ENCODE peak calls at places on chromosomes 12 and 14, in seven cellular contexts. M, J, O, L, H, R and G are unnamed samples. For H3K4me1, the result is how much of the 10 kb centered on the place peaks cover.

GRCh38 chr12:116759783-116760581 is 21.9 kb downstream of the RNFT2 start:
- DNase-seq in M (no peak), J (no peak), O (no peak), L (no peak), H (no peak), R (no peak), G (no peak)

GRCh38 chr14:28102814-28103213 is 663.8 kb upstream of the FOXG1 start:
- DNase-seq in M (no peak), J (no peak), O (no peak), L (no peak), H (no peak), R (no peak), G (no peak)

GRCh38 chr12:57162541-57163125 is 15.2 kb upstream of the LRP1-AS start:
- DNase-seq in M (no peak), J (no peak), O (no peak), L (no peak), H (no peak), R (no peak), G (no peak)

GRCh38 chr12:75207338-75208083 is 2.1 kb downstream of the KCNC2 start:
- DNase-seq in M (no peak), J (no peak), O (no peak), L (no peak), H (peak), R (no peak), G (no peak)

GRCh38 chr14:22811752-22812151 is 3.5 kb downstream of the SLC7A7 start:
- DNase-seq in M (no peak), J (no peak), O (no peak), L (no peak), H (no peak), R (peak), G (no peak)

GRCh38 chr12:120598674-120599463 is 17.7 kb upstream of the POP5 start:
- DNase-seq in M (no peak), J (no peak), O (no peak), L (peak), H (no peak), R (no peak), G (no peak)

GRCh38 chr14:75277796-75278421 is 719 bp upstream of the FOS start:
- DNase-seq in M (no peak), J (no peak), O (no peak), L (no peak), H (no peak), R (no peak), G (no peak)

GRCh38 chr14:96666088-96666487 is 131.1 kb upstream of the VRK1 start:
- DNase-seq in M (no peak), J (no peak), O (no peak), L (no peak), H (no peak), R (peak), G (peak)

GRCh38 chr14:99872786-99873440 is 79.7 kb downstream of the EML1 start:
- DNase-seq in M (no peak), J (no peak), O (no peak), L (no peak), H (no peak), R (no peak), G (no peak)

GRCh38 chr12:31316964-31317363 is 9.0 kb downstream of the SINHCAF start:
- DNase-seq in M (no peak), J (no peak), O (no peak), L (no peak), H (no peak), R (no peak), G (no peak)
- H3K4me1 ChIP-seq in M (under half), J (half or more), O (under half), L (under half), H (under half), R (half or more), G (half or more)

GRCh38 chr12:65611396-65611795 is 212.9 kb upstream of the HMGA2 start:
- DNase-seq in M (no peak), J (no peak), O (no peak), L (no peak), H (no peak), R (no peak), G (no peak)

GRCh38 chr12:65607271-65607880 is 216.9 kb upstream of the HMGA2 start:
- DNase-seq in M (no peak), J (no peak), O (no peak), L (peak), H (no peak), R (no peak), G (no peak)

GRCh38 chr12:65608319-65608916 is 215.9 kb upstream of the HMGA2 start:
- DNase-seq in M (no peak), J (no peak), O (no peak), L (no peak), H (no peak), R (no peak), G (no peak)

GRCh38 chr12:65612440-65612839 is 211.8 kb upstream of the HMGA2 start:
- DNase-seq in M (no peak), J (no peak), O (no peak), L (no peak), H (no peak), R (no peak), G (no peak)

DNA sequence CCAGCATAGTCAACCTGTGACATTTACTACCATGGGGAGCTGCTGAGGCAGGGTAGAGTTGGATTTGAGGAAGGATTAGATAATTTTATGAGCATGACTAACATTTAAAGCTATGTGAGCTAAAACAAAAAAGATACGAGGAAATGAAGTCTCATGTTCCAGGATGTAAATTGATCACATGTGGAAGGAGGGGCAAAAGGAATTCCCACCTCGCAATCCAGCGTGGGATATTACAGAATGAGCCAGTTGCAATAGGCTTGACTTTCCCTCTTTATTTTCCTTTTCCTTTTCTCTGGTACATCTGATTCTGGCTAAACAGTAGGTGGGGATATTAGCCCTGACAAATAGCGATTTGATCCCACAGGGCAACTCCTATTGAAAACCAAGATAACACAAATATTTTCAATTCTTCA is 214.9 kb upstream of the HMGA2 start:
- DNase-seq in M (no peak), J (no peak), O (no peak), L (no peak), H (no peak), R (no peak), G (no peak)
- H3K4me1 ChIP-seq in M (under half), J (under half), O (under half), L (under half), H (under half), R (under half), G (under half)

GRCh38 chr12:47777741-47778558 is 4.9 kb downstream of the SLC48A1 start:
- DNase-seq in M (no peak), J (no peak), O (peak), L (no peak), H (peak), R (no peak), G (no peak)
- H3K4me1 ChIP-seq in M (under half), J (under half), O (under half), L (under half), H (under half), R (under half), G (half or more)

GRCh38 chr12:46367351-46368029 is 5.1 kb downstream of the SLC38A2 start:
- DNase-seq in M (no peak), J (no peak), O (no peak), L (no peak), H (no peak), R (no peak), G (no peak)
- H3K4me1 ChIP-seq in M (under half), J (half or more), O (under half), L (half or more), H (half or more), R (under half), G (under half)

GRCh38 chr14:91380116-91380515 is 37.5 kb downstream of the CCDC88C start:
- DNase-seq in M (no peak), J (no peak), O (no peak), L (no peak), H (no peak), R (no peak), G (no peak)
- H3K4me1 ChIP-seq in M (under half), J (half or more), O (under half), L (under half), H (under half), R (half or more), G (half or more)

GRCh38 chr12:27446436-27446835 is at the start of gene SMCO2:
- DNase-seq in M (no peak), J (no peak), O (no peak), L (no peak), H (no peak), R (no peak), G (no peak)
- H3K4me1 ChIP-seq in M (under half), J (under half), O (under half), L (under half), H (under half), R (under half), G (under half)

DNA sequence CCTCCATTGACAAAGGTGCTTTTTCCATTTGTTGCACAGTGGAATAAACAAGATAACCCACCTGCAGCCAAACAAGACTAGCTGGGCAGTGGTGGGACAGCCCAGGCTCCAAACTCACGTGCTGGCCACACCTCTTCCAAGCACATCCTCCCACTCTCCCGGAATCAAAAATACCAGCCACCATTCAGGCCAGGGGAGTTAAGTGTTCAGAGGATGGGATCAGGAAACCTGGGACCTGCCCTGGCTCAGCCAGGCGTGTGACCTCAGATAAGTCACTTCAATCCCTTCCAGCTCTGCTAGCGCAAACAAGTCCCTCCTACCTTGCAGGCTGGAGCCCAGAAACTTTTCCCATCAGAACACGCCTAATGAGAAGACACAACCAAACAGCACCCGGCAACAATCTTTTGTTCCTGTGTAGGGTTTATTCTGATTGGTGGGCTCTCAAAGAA is 43.3 kb downstream of the ACTN1 start:
- DNase-seq in M (peak), J (no peak), O (no peak), L (peak), H (no peak), R (no peak), G (no peak)
- H3K4me1 ChIP-seq in M (under half), J (half or more), O (under half), L (half or more), H (half or more), R (under half), G (under half)